ENCODE peak calls at places on chromosomes 7 and 10, in four cellular contexts. Z is brain microvascular endothelial cell, Y is mesothelial cell of epicardium, Q is bronchial epithelial cell. S is an unnamed sample.
A peak's percentile ranks its signal among the peaks of the same experiment; 100 is the strongest.

GRCh38 chr10:43878386-43878785 is 229.7 kb upstream of the ZNF32 start:
- DNase-seq in Z (no peak), Q (no peak), Y (no peak), S (no peak)

GRCh38 chr7:13050703-13051102 is 363.3 kb downstream of the ARL4A start:
- DNase-seq in Z (peak; percentile 42), Y (no peak), Q (peak; percentile 72), S (no peak)

GRCh38 chr7:27130540-27131389 is at the start of gene HOXA4:
- DNase-seq in Q (no peak), Y (peak; percentile 94), Z (no peak), S (peak; percentile 70)

GRCh38 chr10:3828404-3829192 is 43.6 kb upstream of the KLF6 start:
- DNase-seq in Z (peak; percentile 73), Q (peak; percentile 78), Y (no peak), S (no peak)

GRCh38 chr7:157480651-157481050 is 143.8 kb downstream of the DNAJB6 start:
- DNase-seq in Q (no peak), Z (no peak), Y (peak; percentile 10), S (no peak)

GRCh38 chr10:33368086-33368485 is 33.6 kb upstream of the NRP1 start:
- DNase-seq in Q (no peak), Z (no peak), Y (no peak), S (no peak)

GRCh38 chr7:105652359-105652993 is 71.2 kb upstream of the EFCAB10 start:
- DNase-seq in Z (peak; percentile 62), Y (peak; percentile 80), Q (peak; percentile 60), S (peak; percentile 45)

GRCh38 chr7:114988755-114989154 is 66.9 kb downstream of the MDFIC start:
- DNase-seq in Q (peak; percentile 49), Z (peak; percentile 82), Y (no peak), S (no peak)

GRCh38 chr10:113933894-113934532 is 79.6 kb downstream of the NHLRC2 start:
- DNase-seq in Q (no peak), Z (no peak), Y (no peak), S (no peak)

GRCh38 chr7:44971188-44971907 is 7.5 kb downstream of the MYO1G start:
- DNase-seq in Y (no peak), Z (no peak), Q (no peak), S (no peak)

GRCh38 chr10:47278720-47279119 is 21.3 kb upstream of the GDF10 start:
- DNase-seq in Q (no peak), Y (no peak), Z (no peak), S (no peak)

GRCh38 chr10:93186631-93187030 is 112.9 kb downstream of the CYP26A1 start:
- DNase-seq in Z (no peak), Q (no peak), Y (no peak), S (no peak)

GRCh38 chr7:80775481-80775880 is 137.0 kb downstream of the CD36 start:
- DNase-seq in Q (peak; percentile 41), Z (no peak), Y (no peak), S (no peak)

GRCh38 chr7:41573881-41574280 is 129.0 kb downstream of the INHBA start:
- DNase-seq in Z (no peak), Q (no peak), Y (no peak), S (no peak)

GRCh38 chr10:110138197-110138812 is 69.1 kb upstream of the MXI1 start:
- DNase-seq in Y (no peak), Q (peak; percentile 65), Z (peak; percentile 16), S (no peak)

GRCh38 chr7:69067397-69067796 is 530.9 kb upstream of the AUTS2 start:
- DNase-seq in Z (no peak), Q (peak; percentile 14), Y (no peak), S (no peak)

GRCh38 chr7:2399848-2400587 is 3.4 kb upstream of the CHST12 start:
- DNase-seq in Q (peak; percentile 69), Z (peak; percentile 96), Y (peak; percentile 77), S (no peak)

GRCh38 chr7:18081617-18082016 is 54.0 kb upstream of the PRPS1L1 start:
- DNase-seq in Z (no peak), Q (no peak), Y (no peak), S (no peak)

GRCh38 chr7:25598765-25599164 is 370.5 kb upstream of the NPVF start:
- DNase-seq in Y (no peak), Q (no peak), Z (no peak), S (no peak)

GRCh38 chr7:77846317-77847092 is 47.9 kb downstream of the PHTF2 start:
- DNase-seq in Q (no peak), Y (no peak), Z (no peak), S (no peak)

GRCh38 chr10:104259999-104260774 is 5.5 kb downstream of the GSTO1 start:
- DNase-seq in Z (peak; percentile 60), Y (no peak), Q (peak; percentile 38), S (no peak)

GRCh38 chr7:25858562-25859411 is 293.2 kb upstream of the NFE2L3 start:
- DNase-seq in Q (no peak), Y (no peak), Z (no peak), S (no peak)

GRCh38 chr7:155758348-155758747 is 53.9 kb downstream of the SHH start:
- DNase-seq in Q (no peak), Y (no peak), Z (peak; percentile 36), S (no peak)

GRCh38 chr7:106772655-106773108 is 92.4 kb upstream of the PIK3CG start:
- DNase-seq in Z (peak; percentile 11), Q (peak; percentile 78), Y (no peak), S (no peak)

GRCh38 chr10:83372646-83373045 is 766.7 kb upstream of the GHITM start:
- DNase-seq in Y (no peak), Q (no peak), Z (peak; percentile 0), S (no peak)

GRCh38 chr10:126867567-126868365 is 37.5 kb upstream of the DOCK1 start:
- DNase-seq in Q (no peak), Z (peak; percentile 85), Y (no peak), S (no peak)

GRCh38 chr7:155467846-155468821 is 10.2 kb downstream of the EN2 start:
- DNase-seq in Y (no peak), Z (no peak), Q (no peak), S (no peak)

GRCh38 chr7:150942591-150943452 is 35.3 kb downstream of the KCNH2 start:
- DNase-seq in Z (no peak), Q (no peak), Y (no peak), S (no peak)

GRCh38 chr10:130936844-130937243 is 374.7 kb downstream of the TCERG1L start:
- DNase-seq in Z (no peak), Q (no peak), Y (no peak), S (no peak)

GRCh38 chr7:45920543-45921380 is at the start of gene IGFBP3:
- DNase-seq in Z (no peak), Q (no peak), Y (peak; percentile 74), S (no peak)

GRCh38 chr10:12617205-12618175 is 268.1 kb downstream of the CAMK1D start:
- DNase-seq in Y (no peak), Z (no peak), Q (peak; percentile 56), S (no peak)

GRCh38 chr7:141263508-141263907 is 189.6 kb downstream of the TMEM178B start:
- DNase-seq in Q (no peak), Y (no peak), Z (no peak), S (no peak)

GRCh38 chr10:8138471-8138870 is 84.0 kb downstream of the GATA3 start:
- DNase-seq in Z (no peak), Q (peak; percentile 27), Y (no peak), S (no peak)

GRCh38 chr10:74371696-74372095 is 220.7 kb downstream of the ADK start:
- DNase-seq in Y (no peak), Q (no peak), Z (peak; percentile 19), S (no peak)

GRCh38 chr10:129707406-129708388 is 240.7 kb downstream of the MGMT start:
- DNase-seq in Z (peak; percentile 23), Y (no peak), Q (no peak), S (no peak)

GRCh38 chr10:103795634-103796265 is 59.6 kb downstream of the SH3PXD2A start:
- DNase-seq in Q (no peak), Z (no peak), Y (no peak), S (no peak)

GRCh38 chr10:122373713-122374112 is 795 bp upstream of the PLEKHA1 start:
- DNase-seq in Y (no peak), Z (peak; percentile 8), Q (peak; percentile 39), S (no peak)

GRCh38 chr7:120716306-120716705 is 141.6 kb downstream of the TSPAN12 start:
- DNase-seq in Y (no peak), Z (no peak), Q (no peak), S (no peak)

DNA sequence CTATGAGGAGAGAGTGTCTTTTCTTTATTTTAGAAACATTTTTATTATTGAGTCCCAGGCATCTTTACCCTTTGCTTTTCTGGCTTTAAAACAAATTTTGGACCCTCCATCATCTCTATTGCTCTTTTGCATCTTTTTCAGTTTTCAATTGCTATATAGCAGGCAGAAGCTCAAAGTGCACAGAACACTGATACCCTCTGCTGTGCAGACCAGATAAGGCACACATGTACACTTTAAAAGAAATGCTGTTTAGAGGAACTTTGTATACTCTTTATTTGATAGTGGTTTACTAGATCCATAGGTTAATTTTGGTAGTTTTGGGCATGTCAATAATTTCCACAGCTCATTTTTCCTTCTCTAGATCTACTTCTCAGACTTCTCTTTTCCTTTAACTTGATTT is 324.2 kb downstream of the SH2D4B start:
- DNase-seq in Q (no peak), Z (no peak), Y (no peak), S (no peak)
- TF ChIP-seq CTCF in Q (no peak), Z (no peak), Y (no peak), S (no peak)

GRCh38 chr10:63084690-63085377 is 48.3 kb upstream of the NRBF2 start:
- DNase-seq in Z (no peak), Q (no peak), Y (no peak), S (no peak)
- TF ChIP-seq CTCF in Z (no peak), Q (no peak), Y (no peak), S (no peak)

GRCh38 chr10:98800263-98800662 is 353.5 kb upstream of the HPS1 start:
- DNase-seq in Q (no peak), Y (no peak), Z (no peak), S (no peak)

GRCh38 chr10:98790817-98791216 is 344.1 kb upstream of the HPS1 start:
- DNase-seq in Z (no peak), Y (no peak), Q (peak; percentile 14), S (no peak)

GRCh38 chr10:98795467-98795866 is 348.7 kb upstream of the HPS1 start:
- DNase-seq in Z (no peak), Y (no peak), Q (no peak), S (no peak)
- TF ChIP-seq CTCF in Z (no peak), Y (no peak), Q (no peak), S (no peak)

DNA sequence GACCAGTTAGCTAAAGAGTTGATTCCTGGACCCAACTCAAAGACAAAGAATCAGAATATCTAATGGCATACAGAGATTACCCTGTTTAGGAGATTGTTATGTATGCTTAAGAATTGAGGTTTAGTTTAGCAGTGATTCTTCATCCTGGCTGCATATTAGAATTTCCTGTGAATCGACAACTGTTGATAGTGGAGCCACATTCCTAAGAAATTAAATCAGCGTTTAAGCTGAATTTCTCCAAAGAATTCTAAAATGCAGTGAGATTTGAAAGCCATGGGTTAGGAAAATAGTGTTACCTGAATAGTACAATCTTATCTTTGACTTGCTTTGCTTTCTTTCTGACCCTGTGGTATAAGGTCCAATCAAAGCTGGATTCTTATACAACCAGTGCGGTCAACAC is 16.4 kb upstream of the FERD3L start:
- DNase-seq in Q (no peak), Y (no peak), Z (no peak), S (no peak)
- TF ChIP-seq CTCF in Q (no peak), Y (no peak), Z (no peak), S (no peak)

DNA sequence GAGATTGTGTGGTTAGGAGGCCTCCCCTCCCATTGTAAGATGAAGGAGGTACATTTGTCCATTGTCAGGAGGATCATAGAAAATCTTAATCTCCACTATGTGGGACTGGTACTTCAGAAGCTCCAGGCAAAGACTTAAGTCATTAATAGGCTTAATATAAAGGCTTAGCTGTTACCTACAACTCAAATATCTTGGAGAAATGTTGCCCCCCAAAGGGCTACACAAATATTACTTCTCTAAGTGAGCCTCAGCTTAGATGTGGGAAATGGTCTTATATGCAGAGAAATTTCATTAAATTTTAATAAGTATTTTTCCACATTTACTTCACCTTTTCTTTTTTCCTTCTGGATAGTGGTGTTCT is 27.2 kb downstream of the TAS2R41 start:
- DNase-seq in Y (no peak), Q (no peak), Z (no peak), S (no peak)
- TF ChIP-seq CTCF in Y (no peak), Q (no peak), Z (no peak), S (no peak)

S was measured in activated B cell treated with CpG ODN at 0.5 μM for 24 hours.